ENCODE peak calls at places on chromosomes 5 and 9, in four cellular contexts. One of them, this sample, is unnamed.

GRCh38 chr9:101585740-101586139 is 9.0 kb downstream of the PPP3R2 start:
- DNase-seq in glutamatergic neuron: no peak
- DNase-seq in GM20000: no peak
- DNase-seq in brain microvascular endothelial cell: no peak
- DNase-seq in this sample: no peak

GRCh38 chr9:126684965-126685465 is 71.3 kb downstream of the LMX1B start:
- DNase-seq in brain microvascular endothelial cell: no peak
- DNase-seq in glutamatergic neuron: no peak
- DNase-seq in GM20000: no peak
- DNase-seq in this sample: no peak

GRCh38 chr9:138025908-138026307 is 148.3 kb downstream of the CACNA1B start:
- DNase-seq in GM20000: no peak
- DNase-seq in brain microvascular endothelial cell: no peak
- DNase-seq in glutamatergic neuron: no peak
- DNase-seq in this sample: no peak

GRCh38 chr5:143749581-143750204 is 62.3 kb upstream of the HMHB1 start:
- DNase-seq in brain microvascular endothelial cell: no peak
- DNase-seq in glutamatergic neuron: no peak
- DNase-seq in GM20000: no peak
- DNase-seq in this sample: no peak

GRCh38 chr5:116451905-116452450 is 122.6 kb downstream of the SEMA6A start:
- DNase-seq in GM20000: no peak
- DNase-seq in brain microvascular endothelial cell: no peak
- DNase-seq in glutamatergic neuron: no peak
- DNase-seq in this sample: no peak

GRCh38 chr9:31304576-31304975 is 1079.9 kb upstream of the ACO1 start:
- DNase-seq in GM20000: no peak
- DNase-seq in brain microvascular endothelial cell: peak
- DNase-seq in glutamatergic neuron: no peak
- DNase-seq in this sample: peak

GRCh38 chr5:86500947-86501346 is 116.8 kb upstream of the COX7C start:
- DNase-seq in glutamatergic neuron: no peak
- DNase-seq in brain microvascular endothelial cell: no peak
- DNase-seq in GM20000: no peak
- DNase-seq in this sample: no peak

GRCh38 chr5:57175586-57175985 is 1.7 kb downstream of the GPBP1 start:
- DNase-seq in GM20000: peak
- DNase-seq in glutamatergic neuron: no peak
- DNase-seq in brain microvascular endothelial cell: no peak
- DNase-seq in this sample: no peak

GRCh38 chr5:181207214-181207959 is 2.4 kb upstream of the TRIM7 start:
- DNase-seq in GM20000: peak
- DNase-seq in glutamatergic neuron: peak
- DNase-seq in brain microvascular endothelial cell: peak
- DNase-seq in this sample: peak

GRCh38 chr5:137374110-137374853 is 124.8 kb downstream of the SPOCK1 start:
- DNase-seq in glutamatergic neuron: no peak
- DNase-seq in GM20000: no peak
- DNase-seq in brain microvascular endothelial cell: no peak
- DNase-seq in this sample: no peak

DNA sequence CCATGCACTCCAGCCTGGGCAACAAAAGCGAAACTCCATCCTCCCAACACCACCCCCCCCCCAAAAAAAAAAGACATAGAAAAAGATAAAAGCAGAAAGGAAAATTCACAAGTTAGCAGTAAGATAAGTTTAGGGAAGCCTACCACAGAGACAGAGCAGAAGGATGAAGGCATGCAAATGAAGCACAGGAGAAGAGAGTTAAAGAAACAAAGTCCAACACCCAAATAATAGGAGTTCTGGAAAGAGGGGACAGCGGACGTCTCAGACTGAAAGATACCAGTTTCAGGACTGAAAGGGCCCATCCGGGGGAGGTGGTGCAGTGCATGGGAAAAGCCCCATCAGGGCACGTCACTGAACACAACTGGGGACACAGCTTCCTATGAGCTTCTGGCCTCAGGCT is 54.3 kb downstream of the OTULIN start:
- DNase-seq in GM20000: no peak
- DNase-seq in brain microvascular endothelial cell: no peak
- DNase-seq in glutamatergic neuron: no peak
- DNase-seq in this sample: no peak
- TF ChIP-seq CTCF in GM20000: no peak
- TF ChIP-seq CTCF in brain microvascular endothelial cell: no peak
- TF ChIP-seq CTCF in glutamatergic neuron: no peak
- TF ChIP-seq CTCF in this sample: no peak

DNA sequence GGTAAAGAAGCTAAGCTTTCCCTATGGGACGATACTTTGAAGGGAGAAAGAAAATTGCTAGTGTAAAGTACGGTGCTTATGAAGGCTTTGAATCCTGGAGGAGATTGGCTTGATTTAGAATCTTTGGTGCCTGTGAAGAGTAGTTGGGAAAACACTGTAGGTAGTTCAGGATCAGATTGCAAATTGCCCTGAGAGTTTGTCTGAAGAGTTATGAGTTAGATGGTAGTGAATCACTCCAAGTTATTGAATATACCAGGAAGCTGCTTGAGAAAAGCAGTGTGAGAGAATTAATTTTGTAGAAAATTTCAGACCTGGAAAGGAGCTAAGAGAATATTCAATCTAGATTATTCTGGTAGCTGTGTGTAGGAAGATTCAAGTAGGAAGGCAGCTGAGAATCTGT is 11.5 kb downstream of the MAN2A1 start:
- DNase-seq in glutamatergic neuron: no peak
- DNase-seq in GM20000: no peak
- DNase-seq in brain microvascular endothelial cell: no peak
- DNase-seq in this sample: no peak
- TF ChIP-seq CTCF in glutamatergic neuron: no peak
- TF ChIP-seq CTCF in GM20000: no peak
- TF ChIP-seq CTCF in brain microvascular endothelial cell: no peak
- TF ChIP-seq CTCF in this sample: no peak

GRCh38 chr9:36642817-36643216 is 70.1 kb downstream of the MELK start:
- DNase-seq in brain microvascular endothelial cell: no peak
- DNase-seq in GM20000: no peak
- DNase-seq in glutamatergic neuron: no peak
- DNase-seq in this sample: no peak

GRCh38 chr9:36640982-36641381 is 68.3 kb downstream of the MELK start:
- DNase-seq in glutamatergic neuron: no peak
- DNase-seq in brain microvascular endothelial cell: no peak
- DNase-seq in GM20000: peak
- DNase-seq in this sample: no peak

GRCh38 chr9:36632892-36633291 is 60.2 kb downstream of the MELK start:
- DNase-seq in GM20000: no peak
- DNase-seq in glutamatergic neuron: no peak
- DNase-seq in brain microvascular endothelial cell: peak
- DNase-seq in this sample: peak

DNA sequence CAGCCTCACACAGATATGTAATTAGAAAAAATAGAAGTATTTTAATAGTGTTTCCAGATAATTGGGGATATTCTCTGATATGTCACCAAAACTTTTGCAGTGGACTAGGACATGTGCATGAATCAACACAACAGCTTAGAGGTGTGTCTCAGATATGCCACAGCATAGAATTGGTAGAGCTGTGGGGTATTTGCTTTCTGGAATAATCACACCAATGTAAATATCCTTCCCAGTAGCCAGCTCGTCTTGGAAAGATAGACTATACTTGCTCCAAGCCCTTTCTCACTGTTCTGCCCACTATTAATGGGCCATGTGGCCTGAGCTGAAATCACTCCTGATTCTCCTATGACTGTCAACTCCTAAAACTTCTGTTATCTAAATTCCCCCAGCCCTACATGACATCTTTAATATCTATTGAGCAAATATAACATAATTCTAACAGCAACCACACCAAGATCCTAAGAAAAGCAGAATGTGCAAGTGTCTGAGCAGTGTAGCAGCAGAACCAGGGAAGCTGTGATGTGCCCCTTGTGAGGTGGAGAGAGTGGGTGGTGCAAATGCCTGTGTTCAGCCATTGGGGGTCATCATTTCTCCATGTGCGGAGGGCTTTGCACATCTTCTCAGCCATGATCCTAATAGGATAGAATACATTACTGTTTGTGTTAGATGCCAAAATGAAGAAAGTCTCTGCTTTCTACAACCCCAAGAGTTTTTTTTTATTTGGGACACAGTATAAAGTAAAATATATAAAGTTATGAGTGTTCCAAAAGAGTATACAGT is 65.0 kb downstream of the MELK start:
- DNase-seq in GM20000: no peak
- DNase-seq in glutamatergic neuron: peak
- DNase-seq in brain microvascular endothelial cell: peak
- DNase-seq in this sample: no peak
- TF ChIP-seq CTCF in GM20000: peak
- TF ChIP-seq CTCF in glutamatergic neuron: no peak
- TF ChIP-seq CTCF in brain microvascular endothelial cell: peak
- TF ChIP-seq CTCF in this sample: peak

DNA sequence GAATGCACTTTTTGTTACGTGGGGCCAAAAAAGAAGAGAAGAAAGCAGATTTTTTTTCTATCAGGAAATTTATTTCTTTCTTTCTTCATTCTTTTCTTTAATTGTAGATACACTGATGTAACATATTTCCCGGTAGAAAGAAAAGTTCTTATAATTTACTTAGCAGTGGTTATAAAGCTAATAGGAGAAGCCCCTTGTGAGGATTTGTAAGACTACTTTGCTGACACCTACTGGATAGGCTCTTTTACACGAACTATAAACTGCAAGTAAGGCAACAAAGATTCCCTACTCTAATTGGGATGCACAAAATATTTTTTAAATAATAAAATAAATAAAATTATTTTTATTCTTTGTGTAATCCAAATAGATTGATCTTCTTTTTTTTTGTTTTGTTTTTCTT is 284.4 kb downstream of the DNAH5 start:
- DNase-seq in brain microvascular endothelial cell: no peak
- DNase-seq in GM20000: no peak
- DNase-seq in glutamatergic neuron: no peak
- DNase-seq in this sample: peak
- TF ChIP-seq CTCF in brain microvascular endothelial cell: peak
- TF ChIP-seq CTCF in GM20000: no peak
- TF ChIP-seq CTCF in glutamatergic neuron: no peak
- TF ChIP-seq CTCF in this sample: peak

DNA sequence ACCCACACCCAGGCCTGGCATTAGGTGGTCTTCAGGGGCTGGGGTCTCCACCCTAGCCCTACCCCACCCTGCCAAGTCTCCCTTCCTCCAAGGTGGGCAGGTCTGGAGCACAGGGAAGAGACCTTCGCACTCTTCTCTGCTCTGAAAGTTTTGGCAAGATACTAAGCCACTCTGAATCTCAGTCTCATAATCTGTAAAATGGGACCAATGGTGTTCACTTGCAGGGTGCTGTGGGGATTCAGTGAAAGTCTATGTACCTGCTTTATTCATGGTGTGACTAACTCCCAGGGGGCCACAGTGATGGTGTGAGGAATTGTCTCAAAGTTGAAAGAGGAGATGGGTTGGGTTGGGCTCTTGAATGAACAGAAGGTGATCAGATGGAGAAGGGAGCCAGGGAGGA is 25.0 kb downstream of the LHX2 start:
- DNase-seq in brain microvascular endothelial cell: no peak
- DNase-seq in GM20000: no peak
- DNase-seq in glutamatergic neuron: no peak
- DNase-seq in this sample: no peak
- TF ChIP-seq CTCF in brain microvascular endothelial cell: no peak
- TF ChIP-seq CTCF in GM20000: no peak
- TF ChIP-seq CTCF in glutamatergic neuron: no peak
- TF ChIP-seq CTCF in this sample: no peak

GRCh38 chr5:93189707-93190120 is 391.3 kb downstream of the NR2F1-AS1 start:
- DNase-seq in glutamatergic neuron: no peak
- DNase-seq in brain microvascular endothelial cell: peak
- DNase-seq in GM20000: no peak
- DNase-seq in this sample: peak
- TF ChIP-seq CTCF in glutamatergic neuron: no peak
- TF ChIP-seq CTCF in brain microvascular endothelial cell: no peak
- TF ChIP-seq CTCF in GM20000: no peak
- TF ChIP-seq CTCF in this sample: no peak

GRCh38 chr9:95261890-95262289 is 55.6 kb downstream of the FANCC start:
- DNase-seq in brain microvascular endothelial cell: peak
- DNase-seq in GM20000: no peak
- DNase-seq in glutamatergic neuron: no peak
- DNase-seq in this sample: peak

GRCh38 chr9:95266649-95267048 is 50.9 kb downstream of the FANCC start:
- DNase-seq in glutamatergic neuron: no peak
- DNase-seq in GM20000: peak
- DNase-seq in brain microvascular endothelial cell: no peak
- DNase-seq in this sample: no peak

GRCh38 chr9:95268681-95269080 is 48.8 kb downstream of the FANCC start:
- DNase-seq in glutamatergic neuron: peak
- DNase-seq in GM20000: no peak
- DNase-seq in brain microvascular endothelial cell: peak
- DNase-seq in this sample: peak

GRCh38 chr9:95265960-95266359 is 51.5 kb downstream of the FANCC start:
- DNase-seq in glutamatergic neuron: no peak
- DNase-seq in brain microvascular endothelial cell: no peak
- DNase-seq in GM20000: no peak
- DNase-seq in this sample: no peak

GRCh38 chr9:95264954-95265615 is 52.4 kb downstream of the FANCC start:
- DNase-seq in glutamatergic neuron: no peak
- DNase-seq in brain microvascular endothelial cell: peak
- DNase-seq in GM20000: no peak
- DNase-seq in this sample: peak
- TF ChIP-seq CTCF in glutamatergic neuron: no peak
- TF ChIP-seq CTCF in brain microvascular endothelial cell: peak
- TF ChIP-seq CTCF in GM20000: no peak
- TF ChIP-seq CTCF in this sample: peak

GRCh38 chr9:7273575-7273974 is 515.8 kb downstream of the KDM4C start:
- DNase-seq in brain microvascular endothelial cell: no peak
- DNase-seq in GM20000: no peak
- DNase-seq in glutamatergic neuron: peak
- DNase-seq in this sample: no peak
- TF ChIP-seq CTCF in brain microvascular endothelial cell: peak
- TF ChIP-seq CTCF in GM20000: no peak
- TF ChIP-seq CTCF in glutamatergic neuron: no peak
- TF ChIP-seq CTCF in this sample: peak

DNA sequence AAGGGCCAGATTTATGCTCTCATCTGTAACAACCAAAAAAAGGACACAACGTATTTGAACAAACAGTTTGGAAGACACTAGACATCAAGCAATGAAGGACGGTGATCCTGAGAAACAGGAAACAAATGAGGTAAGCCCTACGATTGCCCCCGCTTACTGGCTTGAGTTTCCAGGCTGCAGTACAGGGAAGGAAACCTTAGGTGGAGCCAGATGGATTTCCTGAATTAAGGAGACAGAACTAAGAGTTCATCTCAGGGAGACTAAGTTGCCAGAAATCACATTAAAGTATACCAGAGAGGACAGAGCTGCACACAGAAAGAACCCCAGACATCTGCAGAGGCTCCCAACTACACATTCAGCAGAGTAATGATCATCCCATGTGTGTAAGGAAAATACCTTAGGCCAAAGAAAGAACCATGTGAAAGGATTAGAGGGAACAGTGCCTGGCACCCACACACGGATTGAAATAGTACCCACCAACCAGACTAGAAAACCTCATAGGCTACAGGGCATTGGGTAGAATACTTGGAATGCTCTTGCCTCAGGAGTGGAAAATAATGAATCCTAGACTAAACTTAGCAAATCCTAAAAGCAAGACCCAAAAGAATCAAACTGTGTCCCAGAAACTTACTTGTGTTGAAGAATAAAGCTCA is 99.3 kb upstream of the NIPBL start:
- DNase-seq in glutamatergic neuron: peak
- DNase-seq in GM20000: peak
- DNase-seq in brain microvascular endothelial cell: peak
- DNase-seq in this sample: peak
- TF ChIP-seq CTCF in glutamatergic neuron: peak
- TF ChIP-seq CTCF in GM20000: no peak
- TF ChIP-seq CTCF in brain microvascular endothelial cell: peak
- TF ChIP-seq CTCF in this sample: peak